ENCODE peak calls at places on chromosomes 5 and 9, in five cellular contexts. One of them, this sample, is unnamed.

GRCh38 chr9:16236326-16236725 is 634.1 kb downstream of the BNC2 start:
- DNase-seq in RWPE1: no peak
- DNase-seq in cardiac fibroblast: peak; percentile 88
- DNase-seq in left ventricle myocardium inferior: no peak
- DNase-seq in GM20000: no peak
- DNase-seq in this sample: no peak

GRCh38 chr9:26742843-26743242 is 149.8 kb downstream of the CAAP1 start:
- DNase-seq in RWPE1: no peak
- DNase-seq in cardiac fibroblast: no peak
- DNase-seq in left ventricle myocardium inferior: no peak
- DNase-seq in GM20000: no peak
- DNase-seq in this sample: no peak

GRCh38 chr5:1316941-1317340 is 22.1 kb upstream of the TERT start:
- DNase-seq in RWPE1: no peak
- DNase-seq in cardiac fibroblast: no peak
- DNase-seq in left ventricle myocardium inferior: no peak
- DNase-seq in GM20000: no peak
- DNase-seq in this sample: no peak

GRCh38 chr5:61329729-61330128 is 2.3 kb upstream of the ZSWIM6 start:
- DNase-seq in RWPE1: peak; percentile 53
- DNase-seq in cardiac fibroblast: peak; percentile 32
- DNase-seq in left ventricle myocardium inferior: no peak
- DNase-seq in GM20000: peak; percentile 35
- DNase-seq in this sample: no peak

GRCh38 chr5:105836906-105837305 is 1833.8 kb downstream of the EFNA5 start:
- DNase-seq in RWPE1: no peak
- DNase-seq in cardiac fibroblast: peak; percentile 11
- DNase-seq in left ventricle myocardium inferior: no peak
- DNase-seq in GM20000: no peak
- DNase-seq in this sample: no peak

GRCh38 chr9:68610016-68610415 is 69.3 kb upstream of the TMEM252 start:
- DNase-seq in RWPE1: no peak
- DNase-seq in cardiac fibroblast: no peak
- DNase-seq in left ventricle myocardium inferior: no peak
- DNase-seq in GM20000: no peak
- DNase-seq in this sample: no peak

GRCh38 chr9:117414220-117414905 is 494 bp downstream of the ASTN2 start:
- DNase-seq in RWPE1: peak; percentile 30
- DNase-seq in cardiac fibroblast: no peak
- DNase-seq in left ventricle myocardium inferior: no peak
- DNase-seq in GM20000: peak; percentile 34
- DNase-seq in this sample: peak; percentile 1

GRCh38 chr5:54309751-54310432 is 481 bp downstream of the ARL15 start:
- DNase-seq in RWPE1: peak; percentile 76
- DNase-seq in cardiac fibroblast: peak; percentile 31
- DNase-seq in left ventricle myocardium inferior: peak; percentile 36
- DNase-seq in GM20000: peak; percentile 19
- DNase-seq in this sample: peak; percentile 39

GRCh38 chr5:162641142-162641813 is 573.7 kb downstream of the GABRG2 start:
- DNase-seq in RWPE1: no peak
- DNase-seq in cardiac fibroblast: no peak
- DNase-seq in left ventricle myocardium inferior: no peak
- DNase-seq in GM20000: no peak
- DNase-seq in this sample: no peak

GRCh38 chr5:151589878-151590570 is 1.1 kb downstream of the FAT2 start:
- DNase-seq in RWPE1: peak; percentile 70
- DNase-seq in cardiac fibroblast: peak; percentile 29
- DNase-seq in left ventricle myocardium inferior: no peak
- DNase-seq in GM20000: no peak
- DNase-seq in this sample: no peak

GRCh38 chr9:20683351-20684034 is 566 bp upstream of the FOCAD start:
- DNase-seq in RWPE1: peak; percentile 13
- DNase-seq in cardiac fibroblast: peak; percentile 89
- DNase-seq in left ventricle myocardium inferior: peak; percentile 54
- DNase-seq in GM20000: peak; percentile 38
- DNase-seq in this sample: no peak

GRCh38 chr5:61163905-61164304 is 1.6 kb upstream of the SMIM15 start:
- DNase-seq in RWPE1: no peak
- DNase-seq in cardiac fibroblast: no peak
- DNase-seq in left ventricle myocardium inferior: no peak
- DNase-seq in GM20000: no peak
- DNase-seq in this sample: no peak

GRCh38 chr9:101727621-101728524 is 10.6 kb downstream of the GRIN3A start:
- DNase-seq in RWPE1: peak; percentile 34
- DNase-seq in cardiac fibroblast: peak; percentile 40
- DNase-seq in left ventricle myocardium inferior: no peak
- DNase-seq in GM20000: peak; percentile 60
- DNase-seq in this sample: peak; percentile 23
- TF ChIP-seq CTCF in RWPE1: peak; percentile 82
- TF ChIP-seq CTCF in cardiac fibroblast: peak; percentile 52
- TF ChIP-seq CTCF in left ventricle myocardium inferior: peak; percentile 55
- TF ChIP-seq CTCF in GM20000: peak; percentile 60
- TF ChIP-seq CTCF in this sample: no peak

DNA sequence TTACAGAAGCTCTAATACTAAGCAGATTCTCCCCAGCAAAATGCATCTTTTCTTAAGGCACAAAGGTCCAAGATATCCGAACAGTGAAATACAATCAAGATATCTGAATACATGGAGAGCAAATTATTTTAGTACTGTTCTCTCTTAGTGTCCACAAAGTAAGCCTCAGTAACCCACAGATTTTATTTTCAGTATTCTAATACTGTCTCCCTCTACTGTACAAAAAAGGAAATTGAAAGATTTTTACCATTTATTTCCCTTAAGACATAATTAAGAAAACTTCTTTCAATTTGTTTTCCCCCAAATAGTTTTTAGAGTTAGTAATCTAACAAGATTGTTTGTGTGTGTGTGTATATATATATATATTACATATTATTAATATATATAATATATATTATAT is 24.7 kb upstream of the NOL6 start:
- DNase-seq in RWPE1: no peak
- DNase-seq in cardiac fibroblast: peak; percentile 43
- DNase-seq in left ventricle myocardium inferior: no peak
- DNase-seq in GM20000: no peak
- DNase-seq in this sample: no peak
- TF ChIP-seq CTCF in RWPE1: peak; percentile 52
- TF ChIP-seq CTCF in cardiac fibroblast: peak; percentile 9
- TF ChIP-seq CTCF in left ventricle myocardium inferior: peak; percentile 21
- TF ChIP-seq CTCF in GM20000: no peak
- TF ChIP-seq CTCF in this sample: no peak

GRCh38 chr5:132226516-132227234 is 978 bp downstream of the P4HA2 start:
- DNase-seq in RWPE1: no peak
- DNase-seq in cardiac fibroblast: no peak
- DNase-seq in left ventricle myocardium inferior: no peak
- DNase-seq in GM20000: no peak
- DNase-seq in this sample: peak; percentile 14

GRCh38 chr5:132225165-132226032 is 2.3 kb downstream of the P4HA2 start:
- DNase-seq in RWPE1: peak; percentile 92
- DNase-seq in cardiac fibroblast: peak; percentile 84
- DNase-seq in left ventricle myocardium inferior: peak; percentile 71
- DNase-seq in GM20000: no peak
- DNase-seq in this sample: peak; percentile 14

GRCh38 chr5:132228241-132229035 is 785 bp upstream of the P4HA2 start:
- DNase-seq in RWPE1: no peak
- DNase-seq in cardiac fibroblast: no peak
- DNase-seq in left ventricle myocardium inferior: no peak
- DNase-seq in GM20000: no peak
- DNase-seq in this sample: no peak

GRCh38 chr5:132227485-132228240 is at the start of gene P4HA2:
- DNase-seq in RWPE1: peak; percentile 85
- DNase-seq in cardiac fibroblast: peak; percentile 71
- DNase-seq in left ventricle myocardium inferior: peak; percentile 87
- DNase-seq in GM20000: peak; percentile 95
- DNase-seq in this sample: peak; percentile 92

DNA sequence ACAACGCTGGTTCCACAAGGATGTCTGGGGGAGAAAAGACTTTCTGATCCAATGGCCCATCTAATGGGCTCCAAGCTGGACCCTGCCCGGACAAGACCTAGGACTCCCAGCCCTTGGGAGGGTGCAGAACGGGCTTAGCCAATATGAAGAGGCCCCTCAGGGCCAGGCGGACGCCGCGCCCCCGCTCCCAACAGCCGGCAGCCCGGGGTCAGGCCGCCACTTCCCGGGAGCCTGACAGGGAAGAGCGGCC is 493 bp downstream of the P4HA2 start:
- DNase-seq in RWPE1: no peak
- DNase-seq in cardiac fibroblast: no peak
- DNase-seq in left ventricle myocardium inferior: no peak
- DNase-seq in GM20000: no peak
- DNase-seq in this sample: no peak
- TF ChIP-seq CTCF in RWPE1: no peak
- TF ChIP-seq CTCF in cardiac fibroblast: no peak
- TF ChIP-seq CTCF in left ventricle myocardium inferior: no peak
- TF ChIP-seq CTCF in GM20000: no peak
- TF ChIP-seq CTCF in this sample: no peak

GRCh38 chr5:26323794-26324193 is 714.6 kb downstream of the CDH9 start:
- DNase-seq in RWPE1: no peak
- DNase-seq in cardiac fibroblast: no peak
- DNase-seq in left ventricle myocardium inferior: no peak
- DNase-seq in GM20000: no peak
- DNase-seq in this sample: no peak

GRCh38 chr5:26326153-26326759 is 712.1 kb downstream of the CDH9 start:
- DNase-seq in RWPE1: no peak
- DNase-seq in cardiac fibroblast: no peak
- DNase-seq in left ventricle myocardium inferior: no peak
- DNase-seq in GM20000: no peak
- DNase-seq in this sample: no peak

DNA sequence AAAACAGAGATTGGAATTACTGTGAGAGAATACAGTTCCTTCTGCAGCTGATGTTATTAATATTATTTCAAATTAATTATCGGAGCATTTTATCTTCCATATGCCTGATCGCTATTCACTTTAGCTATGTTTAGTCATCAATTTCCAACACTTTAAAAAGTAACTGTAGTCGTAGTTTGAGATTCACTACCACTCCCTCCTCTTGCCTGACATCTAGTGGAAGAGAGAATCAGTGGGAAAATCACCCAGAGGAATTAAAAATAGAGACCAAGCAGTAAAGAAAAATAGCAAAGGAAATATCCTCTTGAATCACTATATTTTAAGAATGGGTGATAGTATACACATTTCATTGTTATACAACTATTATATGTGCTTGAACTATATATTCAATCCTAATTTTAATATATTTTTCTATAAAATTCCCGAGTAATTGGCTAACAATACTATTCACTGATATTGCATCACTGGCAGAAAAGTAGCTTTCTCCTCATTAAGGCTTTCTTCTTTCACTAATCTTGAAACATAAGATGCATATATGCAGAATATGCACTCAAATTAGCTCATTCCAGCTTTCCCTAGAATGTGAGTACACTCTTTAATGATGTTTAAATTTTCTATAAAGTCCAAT is 708.7 kb downstream of the CDH9 start:
- DNase-seq in RWPE1: peak; percentile 48
- DNase-seq in cardiac fibroblast: peak; percentile 6
- DNase-seq in left ventricle myocardium inferior: no peak
- DNase-seq in GM20000: no peak
- DNase-seq in this sample: no peak
- TF ChIP-seq CTCF in RWPE1: peak; percentile 91
- TF ChIP-seq CTCF in cardiac fibroblast: peak; percentile 20
- TF ChIP-seq CTCF in left ventricle myocardium inferior: peak; percentile 50
- TF ChIP-seq CTCF in GM20000: no peak
- TF ChIP-seq CTCF in this sample: no peak

DNA sequence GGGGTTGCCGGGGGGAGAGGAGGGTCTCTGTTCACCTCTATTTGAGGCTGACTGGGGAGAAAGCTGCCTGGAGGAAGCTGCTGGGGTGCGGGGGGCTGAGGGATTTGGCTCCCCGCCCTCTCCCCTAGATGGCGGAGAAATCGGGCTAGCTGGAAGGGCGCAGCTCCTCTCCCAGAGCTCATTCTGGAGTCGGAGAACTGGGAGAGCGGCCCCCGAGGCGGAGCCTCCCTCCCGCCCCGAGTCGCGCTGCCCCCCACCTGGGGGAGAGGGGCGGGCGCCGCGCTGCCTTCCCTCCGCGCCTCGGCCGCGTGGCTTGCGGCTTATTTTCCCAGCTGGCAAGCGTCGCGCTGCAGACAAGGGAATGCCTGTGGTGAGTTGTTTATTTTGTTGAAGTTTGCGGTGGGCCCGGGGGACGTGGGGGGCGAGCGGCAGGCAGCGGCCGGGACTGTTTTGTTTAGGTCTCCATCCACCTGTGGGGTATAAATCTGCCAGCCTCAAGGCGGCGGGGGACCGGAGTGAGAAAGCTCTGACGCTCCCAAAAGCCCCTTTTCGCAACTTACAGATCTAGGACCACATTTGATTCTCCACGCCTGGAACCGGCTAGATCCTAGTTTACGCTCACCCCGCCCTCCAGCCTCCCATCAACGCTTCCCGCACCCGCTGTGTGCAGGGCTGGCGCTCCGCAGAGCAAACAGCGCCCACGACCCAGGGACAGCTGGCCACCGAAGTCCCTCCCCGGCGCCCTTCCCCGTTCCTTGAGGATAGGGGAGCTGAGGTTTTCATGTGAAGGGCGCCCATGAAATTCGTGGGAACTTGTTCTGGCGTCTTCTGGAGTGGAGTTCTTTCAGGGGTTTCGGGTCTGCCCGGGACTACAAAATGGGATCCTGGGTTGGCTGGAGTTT is 4.0 kb upstream of the RGMB start:
- DNase-seq in RWPE1: peak; percentile 57
- DNase-seq in cardiac fibroblast: peak; percentile 70
- DNase-seq in left ventricle myocardium inferior: peak; percentile 29
- DNase-seq in GM20000: peak; percentile 64
- DNase-seq in this sample: peak; percentile 54
- TF ChIP-seq CTCF in RWPE1: peak; percentile 17
- TF ChIP-seq CTCF in cardiac fibroblast: peak; percentile 17
- TF ChIP-seq CTCF in left ventricle myocardium inferior: peak; percentile 30
- TF ChIP-seq CTCF in GM20000: no peak
- TF ChIP-seq CTCF in this sample: no peak

GRCh38 chr9:72597181-72597517 is 75.7 kb downstream of the TMC1 start:
- DNase-seq in RWPE1: no peak
- DNase-seq in cardiac fibroblast: no peak
- DNase-seq in left ventricle myocardium inferior: no peak
- DNase-seq in GM20000: no peak
- DNase-seq in this sample: no peak
- TF ChIP-seq CTCF in RWPE1: no peak
- TF ChIP-seq CTCF in cardiac fibroblast: no peak
- TF ChIP-seq CTCF in left ventricle myocardium inferior: no peak
- TF ChIP-seq CTCF in GM20000: no peak
- TF ChIP-seq CTCF in this sample: no peak

This sample was measured in Calu3.